ENCODE peak calls at places on chromosomes 4 and X, in ten cellular contexts. D, Y, U, W, K, N, Z, C, F and V are unnamed samples. For H3K4me1, the result is how much of the 10 kb centered on the place peaks cover.

GRCh38 chr4:160026720-160027119 is 923.8 kb downstream of the RAPGEF2 start:
- DNase-seq in D (peak), Y (no peak), U (peak), W (no peak), K (no peak), N (no peak), Z (no peak), C (peak), F (no peak), V (no peak)

GRCh38 chr4:159864337-159864736 is 761.5 kb downstream of the RAPGEF2 start:
- DNase-seq in D (no peak), Y (no peak), U (no peak), W (no peak), K (no peak), N (no peak), Z (no peak), C (no peak), F (no peak), V (no peak)

GRCh38 chrX:105461013-105461412 is 240.5 kb upstream of the TEX13A start:
- DNase-seq in D (peak), Y (no peak), U (peak), W (no peak), K (no peak), N (peak), Z (no peak), C (no peak), F (no peak), V (no peak)

GRCh38 chr4:186676531-186677158 is 47.0 kb downstream of the FAT1 start:
- DNase-seq in D (peak), Y (no peak), U (peak), W (no peak), K (no peak), N (peak), Z (no peak), C (peak), F (no peak), V (peak)

GRCh38 chr4:84286048-84286447 is 213.0 kb downstream of the NKX6-1 start:
- DNase-seq in D (no peak), Y (no peak), U (no peak), W (no peak), K (no peak), N (no peak), Z (no peak), C (no peak), F (no peak), V (no peak)

GRCh38 chr4:106494066-106494465 is 125.5 kb upstream of the GIMD1 start:
- DNase-seq in D (peak), Y (no peak), U (peak), W (no peak), K (no peak), N (peak), Z (no peak), C (no peak), F (no peak), V (no peak)

GRCh38 chr4:84814100-84814750 is 152.3 kb downstream of the WDFY3 start:
- DNase-seq in D (peak), Y (no peak), U (peak), W (no peak), K (no peak), N (peak), Z (no peak), C (peak), F (no peak), V (peak)

GRCh38 chr4:73252001-73252400 is 6.6 kb downstream of the ANKRD17 start:
- DNase-seq in D (no peak), Y (no peak), U (no peak), W (no peak), K (no peak), N (no peak), Z (no peak), C (no peak), F (no peak), V (no peak)

GRCh38 chr4:107931775-107932321 is 499 bp downstream of the CYP2U1 start:
- DNase-seq in D (no peak), Y (no peak), U (no peak), W (peak), K (no peak), N (no peak), Z (peak), C (no peak), F (peak), V (no peak)

GRCh38 chr4:3823496-3824341 is 57.5 kb downstream of the ADRA2C start:
- DNase-seq in D (no peak), Y (no peak), U (no peak), W (no peak), K (no peak), N (no peak), Z (no peak), C (no peak), F (no peak), V (no peak)

GRCh38 chr4:70722199-70722791 is 531 bp downstream of the RUFY3 start:
- DNase-seq in D (no peak), Y (no peak), U (peak), W (no peak), K (peak), N (peak), Z (no peak), C (peak), F (no peak), V (peak)

GRCh38 chr4:169098054-169098896 is 88.2 kb upstream of the CBR4 start:
- DNase-seq in D (no peak), Y (no peak), U (peak), W (no peak), K (no peak), N (no peak), Z (no peak), C (peak), F (no peak), V (no peak)

GRCh38 chr4:1244081-1244977 is 4.6 kb downstream of the CTBP1 start:
- DNase-seq in D (no peak), Y (no peak), U (no peak), W (no peak), K (peak), N (no peak), Z (peak), C (no peak), F (no peak), V (no peak)
- H3K4me1 ChIP-seq in D (under half), Y (under half), U (under half), W (half or more), K (under half), N (under half), Z (half or more), C (under half), F (half or more), V (under half)

GRCh38 chr4:94508256-94508655 is 56.5 kb downstream of the PDLIM5 start:
- DNase-seq in D (no peak), Y (no peak), U (no peak), W (no peak), K (no peak), N (peak), Z (no peak), C (peak), F (no peak), V (no peak)
- H3K4me1 ChIP-seq in D (under half), Y (under half), U (under half), W (under half), K (under half), N (under half), Z (under half), C (under half), F (under half), V (under half)

GRCh38 chr4:6991249-6991648 is 51.9 kb upstream of the TADA2B start:
- DNase-seq in D (no peak), Y (no peak), U (no peak), W (no peak), K (no peak), N (no peak), Z (no peak), C (no peak), F (no peak), V (no peak)

GRCh38 chr4:6996481-6996880 is 46.7 kb upstream of the TADA2B start:
- DNase-seq in D (no peak), Y (no peak), U (no peak), W (no peak), K (no peak), N (no peak), Z (no peak), C (no peak), F (no peak), V (no peak)

GRCh38 chr4:6991771-6992557 is 51.2 kb upstream of the TADA2B start:
- DNase-seq in D (peak), Y (no peak), U (peak), W (no peak), K (peak), N (peak), Z (no peak), C (peak), F (no peak), V (peak)

GRCh38 chr4:6990661-6991060 is 52.5 kb upstream of the TADA2B start:
- DNase-seq in D (no peak), Y (no peak), U (no peak), W (no peak), K (no peak), N (no peak), Z (no peak), C (no peak), F (no peak), V (no peak)

GRCh38 chr4:6992728-6993655 is 50.2 kb upstream of the TADA2B start:
- DNase-seq in D (peak), Y (no peak), U (peak), W (no peak), K (no peak), N (no peak), Z (peak), C (no peak), F (no peak), V (no peak)
- H3K4me1 ChIP-seq in D (under half), Y (under half), U (under half), W (under half), K (under half), N (under half), Z (under half), C (under half), F (under half), V (under half)

GRCh38 chr4:38137080-38137479 is 176.9 kb downstream of the PTTG2 start:
- DNase-seq in D (no peak), Y (no peak), U (no peak), W (no peak), K (no peak), N (no peak), Z (no peak), C (no peak), F (no peak), V (no peak)
- H3K4me1 ChIP-seq in D (under half), Y (under half), U (under half), W (under half), K (under half), N (under half), Z (under half), C (under half), F (under half), V (under half)

GRCh38 chrX:19840899-19841648 is 46.3 kb downstream of the SH3KBP1 start:
- DNase-seq in D (no peak), Y (no peak), U (peak), W (no peak), K (no peak), N (no peak), Z (no peak), C (no peak), F (no peak), V (no peak)
- H3K4me1 ChIP-seq in D (under half), Y (under half), U (under half), W (under half), K (under half), N (under half), Z (under half), C (under half), F (under half), V (under half)